ENCODE peak calls at places on chromosomes 7 and 10, in seven cellular contexts. One of them, this sample, is unnamed.

GRCh38 chr7:116674508-116675173 is 2.6 kb downstream of the MET start:
- DNase-seq in gastrocnemius medialis: no peak
- DNase-seq in epithelial cell of esophagus: peak
- DNase-seq in WERI-Rb-1: no peak
- DNase-seq in tibial nerve: no peak
- DNase-seq in breast epithelium: no peak
- DNase-seq in cardiac fibroblast: no peak
- DNase-seq in this sample: peak

GRCh38 chr7:26653966-26654365 is 210.4 kb downstream of the SKAP2 start:
- DNase-seq in cardiac fibroblast: no peak
- DNase-seq in tibial nerve: no peak
- DNase-seq in gastrocnemius medialis: no peak
- DNase-seq in WERI-Rb-1: no peak
- DNase-seq in breast epithelium: no peak
- DNase-seq in epithelial cell of esophagus: no peak
- DNase-seq in this sample: no peak

GRCh38 chr7:101701153-101701794 is 72.2 kb upstream of the MYL10 start:
- DNase-seq in tibial nerve: no peak
- DNase-seq in breast epithelium: no peak
- DNase-seq in epithelial cell of esophagus: no peak
- DNase-seq in gastrocnemius medialis: no peak
- DNase-seq in cardiac fibroblast: no peak
- DNase-seq in WERI-Rb-1: no peak
- DNase-seq in this sample: no peak

GRCh38 chr10:102727037-102727818 is 12.8 kb downstream of the SFXN2 start:
- DNase-seq in cardiac fibroblast: no peak
- DNase-seq in gastrocnemius medialis: no peak
- DNase-seq in breast epithelium: no peak
- DNase-seq in WERI-Rb-1: no peak
- DNase-seq in tibial nerve: no peak
- DNase-seq in epithelial cell of esophagus: peak
- DNase-seq in this sample: no peak

GRCh38 chr10:77111611-77112550 is 525.7 kb downstream of the KCNMA1 start:
- DNase-seq in WERI-Rb-1: peak
- DNase-seq in tibial nerve: no peak
- DNase-seq in breast epithelium: no peak
- DNase-seq in epithelial cell of esophagus: peak
- DNase-seq in gastrocnemius medialis: no peak
- DNase-seq in cardiac fibroblast: peak
- DNase-seq in this sample: peak

GRCh38 chr7:158705234-158705890 is 758 bp upstream of the NCAPG2 start:
- DNase-seq in breast epithelium: no peak
- DNase-seq in cardiac fibroblast: peak
- DNase-seq in tibial nerve: no peak
- DNase-seq in epithelial cell of esophagus: no peak
- DNase-seq in gastrocnemius medialis: no peak
- DNase-seq in WERI-Rb-1: no peak
- DNase-seq in this sample: peak

GRCh38 chr10:19889279-19889678 is 73.0 kb downstream of the PLXDC2 start:
- DNase-seq in gastrocnemius medialis: no peak
- DNase-seq in tibial nerve: no peak
- DNase-seq in breast epithelium: no peak
- DNase-seq in cardiac fibroblast: no peak
- DNase-seq in epithelial cell of esophagus: no peak
- DNase-seq in WERI-Rb-1: no peak
- DNase-seq in this sample: no peak

GRCh38 chr10:65235846-65236245 is 1690.0 kb upstream of the LRRTM3 start:
- DNase-seq in epithelial cell of esophagus: no peak
- DNase-seq in breast epithelium: no peak
- DNase-seq in tibial nerve: no peak
- DNase-seq in WERI-Rb-1: no peak
- DNase-seq in gastrocnemius medialis: no peak
- DNase-seq in cardiac fibroblast: no peak
- DNase-seq in this sample: no peak

GRCh38 chr7:115679976-115680375 is 350.6 kb downstream of the TFEC start:
- DNase-seq in tibial nerve: no peak
- DNase-seq in WERI-Rb-1: peak
- DNase-seq in gastrocnemius medialis: no peak
- DNase-seq in epithelial cell of esophagus: peak
- DNase-seq in breast epithelium: no peak
- DNase-seq in cardiac fibroblast: peak
- DNase-seq in this sample: peak

GRCh38 chr7:37097276-37097675 is 351.4 kb downstream of the ELMO1 start:
- DNase-seq in tibial nerve: no peak
- DNase-seq in epithelial cell of esophagus: no peak
- DNase-seq in gastrocnemius medialis: no peak
- DNase-seq in WERI-Rb-1: no peak
- DNase-seq in cardiac fibroblast: no peak
- DNase-seq in breast epithelium: no peak
- DNase-seq in this sample: no peak

GRCh38 chr7:66474441-66474840 is 154.2 kb upstream of the KCTD7 start:
- DNase-seq in gastrocnemius medialis: no peak
- DNase-seq in breast epithelium: no peak
- DNase-seq in WERI-Rb-1: no peak
- DNase-seq in epithelial cell of esophagus: no peak
- DNase-seq in tibial nerve: no peak
- DNase-seq in cardiac fibroblast: no peak
- DNase-seq in this sample: no peak

GRCh38 chr7:29919790-29920189 is 69.8 kb downstream of the SCRN1 start:
- DNase-seq in tibial nerve: no peak
- DNase-seq in WERI-Rb-1: no peak
- DNase-seq in epithelial cell of esophagus: no peak
- DNase-seq in gastrocnemius medialis: no peak
- DNase-seq in cardiac fibroblast: no peak
- DNase-seq in breast epithelium: no peak
- DNase-seq in this sample: no peak

GRCh38 chr7:7770228-7770627 is 51.8 kb upstream of the RPA3 start:
- DNase-seq in epithelial cell of esophagus: no peak
- DNase-seq in breast epithelium: no peak
- DNase-seq in WERI-Rb-1: no peak
- DNase-seq in cardiac fibroblast: peak
- DNase-seq in gastrocnemius medialis: no peak
- DNase-seq in tibial nerve: no peak
- DNase-seq in this sample: no peak

GRCh38 chr7:30880941-30881340 is 30.7 kb upstream of the AQP1 start:
- DNase-seq in breast epithelium: no peak
- DNase-seq in gastrocnemius medialis: no peak
- DNase-seq in cardiac fibroblast: no peak
- DNase-seq in WERI-Rb-1: peak
- DNase-seq in tibial nerve: no peak
- DNase-seq in epithelial cell of esophagus: no peak
- DNase-seq in this sample: no peak

GRCh38 chr10:73771722-73772279 is 10.0 kb upstream of the CHCHD1 start:
- DNase-seq in gastrocnemius medialis: peak
- DNase-seq in WERI-Rb-1: peak
- DNase-seq in cardiac fibroblast: peak
- DNase-seq in epithelial cell of esophagus: peak
- DNase-seq in breast epithelium: no peak
- DNase-seq in tibial nerve: peak
- DNase-seq in this sample: peak

GRCh38 chr7:33192695-33193291 is 63.4 kb downstream of the BBS9 start:
- DNase-seq in cardiac fibroblast: no peak
- DNase-seq in epithelial cell of esophagus: no peak
- DNase-seq in tibial nerve: no peak
- DNase-seq in WERI-Rb-1: no peak
- DNase-seq in breast epithelium: no peak
- DNase-seq in gastrocnemius medialis: no peak
- DNase-seq in this sample: peak

GRCh38 chr7:25726682-25727357 is 425.2 kb upstream of the NFE2L3 start:
- DNase-seq in cardiac fibroblast: no peak
- DNase-seq in breast epithelium: no peak
- DNase-seq in WERI-Rb-1: peak
- DNase-seq in epithelial cell of esophagus: peak
- DNase-seq in tibial nerve: no peak
- DNase-seq in gastrocnemius medialis: no peak
- DNase-seq in this sample: no peak

GRCh38 chr7:133629696-133630095 is 376.8 kb downstream of the EXOC4 start:
- DNase-seq in epithelial cell of esophagus: no peak
- DNase-seq in tibial nerve: no peak
- DNase-seq in WERI-Rb-1: no peak
- DNase-seq in cardiac fibroblast: no peak
- DNase-seq in gastrocnemius medialis: no peak
- DNase-seq in breast epithelium: no peak
- DNase-seq in this sample: peak

GRCh38 chr10:83367036-83367435 is 772.3 kb upstream of the GHITM start:
- DNase-seq in breast epithelium: no peak
- DNase-seq in WERI-Rb-1: no peak
- DNase-seq in tibial nerve: no peak
- DNase-seq in cardiac fibroblast: no peak
- DNase-seq in epithelial cell of esophagus: no peak
- DNase-seq in gastrocnemius medialis: no peak
- DNase-seq in this sample: no peak

GRCh38 chr10:62019685-62020361 is 118.3 kb downstream of the ARID5B start:
- DNase-seq in epithelial cell of esophagus: peak
- DNase-seq in cardiac fibroblast: peak
- DNase-seq in WERI-Rb-1: no peak
- DNase-seq in tibial nerve: no peak
- DNase-seq in gastrocnemius medialis: no peak
- DNase-seq in breast epithelium: no peak
- DNase-seq in this sample: no peak

GRCh38 chr7:90834771-90835170 is 238.7 kb downstream of the CDK14 start:
- DNase-seq in breast epithelium: no peak
- DNase-seq in epithelial cell of esophagus: no peak
- DNase-seq in gastrocnemius medialis: no peak
- DNase-seq in tibial nerve: no peak
- DNase-seq in WERI-Rb-1: peak
- DNase-seq in cardiac fibroblast: no peak
- DNase-seq in this sample: no peak

GRCh38 chr7:106604303-106604918 is 56.5 kb downstream of the CCDC71L start:
- DNase-seq in epithelial cell of esophagus: peak
- DNase-seq in gastrocnemius medialis: no peak
- DNase-seq in WERI-Rb-1: no peak
- DNase-seq in breast epithelium: no peak
- DNase-seq in cardiac fibroblast: no peak
- DNase-seq in tibial nerve: no peak
- DNase-seq in this sample: no peak

GRCh38 chr10:126839094-126839761 is 66.0 kb upstream of the DOCK1 start:
- DNase-seq in breast epithelium: no peak
- DNase-seq in cardiac fibroblast: no peak
- DNase-seq in WERI-Rb-1: no peak
- DNase-seq in gastrocnemius medialis: no peak
- DNase-seq in tibial nerve: no peak
- DNase-seq in epithelial cell of esophagus: no peak
- DNase-seq in this sample: no peak

GRCh38 chr7:130356760-130357611 is 12.4 kb downstream of the CPA5 start:
- DNase-seq in WERI-Rb-1: no peak
- DNase-seq in epithelial cell of esophagus: peak
- DNase-seq in cardiac fibroblast: peak
- DNase-seq in tibial nerve: peak
- DNase-seq in gastrocnemius medialis: peak
- DNase-seq in breast epithelium: peak
- DNase-seq in this sample: peak

GRCh38 chr7:19284136-19284535 is 138.9 kb upstream of the FERD3L start:
- DNase-seq in WERI-Rb-1: no peak
- DNase-seq in cardiac fibroblast: no peak
- DNase-seq in epithelial cell of esophagus: no peak
- DNase-seq in breast epithelium: no peak
- DNase-seq in gastrocnemius medialis: no peak
- DNase-seq in tibial nerve: no peak
- DNase-seq in this sample: no peak

GRCh38 chr7:95471076-95471475 is 14.7 kb upstream of the ASB4 start:
- DNase-seq in breast epithelium: no peak
- DNase-seq in tibial nerve: no peak
- DNase-seq in cardiac fibroblast: no peak
- DNase-seq in epithelial cell of esophagus: no peak
- DNase-seq in WERI-Rb-1: no peak
- DNase-seq in gastrocnemius medialis: no peak
- DNase-seq in this sample: no peak

GRCh38 chr10:89165923-89166322 is 41.2 kb downstream of the CH25H start:
- DNase-seq in cardiac fibroblast: no peak
- DNase-seq in breast epithelium: no peak
- DNase-seq in epithelial cell of esophagus: peak
- DNase-seq in gastrocnemius medialis: no peak
- DNase-seq in tibial nerve: no peak
- DNase-seq in WERI-Rb-1: no peak
- DNase-seq in this sample: peak

GRCh38 chr10:57320416-57320815 is 947.3 kb downstream of the IPMK start:
- DNase-seq in epithelial cell of esophagus: no peak
- DNase-seq in breast epithelium: no peak
- DNase-seq in tibial nerve: no peak
- DNase-seq in WERI-Rb-1: no peak
- DNase-seq in cardiac fibroblast: no peak
- DNase-seq in gastrocnemius medialis: no peak
- DNase-seq in this sample: no peak

GRCh38 chr7:139602143-139602722 is 78.7 kb downstream of the CLEC2L start:
- DNase-seq in tibial nerve: no peak
- DNase-seq in cardiac fibroblast: peak
- DNase-seq in epithelial cell of esophagus: peak
- DNase-seq in gastrocnemius medialis: no peak
- DNase-seq in breast epithelium: no peak
- DNase-seq in WERI-Rb-1: no peak
- DNase-seq in this sample: peak

GRCh38 chr7:7177044-7177517 is 5.3 kb upstream of the C1GALT1 start:
- DNase-seq in breast epithelium: no peak
- DNase-seq in epithelial cell of esophagus: peak
- DNase-seq in gastrocnemius medialis: no peak
- DNase-seq in WERI-Rb-1: no peak
- DNase-seq in tibial nerve: no peak
- DNase-seq in cardiac fibroblast: peak
- DNase-seq in this sample: peak

GRCh38 chr10:117216611-117217195 is 19.4 kb downstream of the KCNK18 start:
- DNase-seq in epithelial cell of esophagus: peak
- DNase-seq in WERI-Rb-1: peak
- DNase-seq in gastrocnemius medialis: peak
- DNase-seq in breast epithelium: peak
- DNase-seq in tibial nerve: peak
- DNase-seq in cardiac fibroblast: peak
- DNase-seq in this sample: peak
- H3K4me3 ChIP-seq in epithelial cell of esophagus: peak
- H3K4me3 ChIP-seq in WERI-Rb-1: peak
- H3K4me3 ChIP-seq in gastrocnemius medialis: peak
- H3K4me3 ChIP-seq in breast epithelium: peak
- H3K4me3 ChIP-seq in tibial nerve: peak
- H3K4me3 ChIP-seq in cardiac fibroblast: peak
- H3K4me3 ChIP-seq in this sample: peak

GRCh38 chr10:16828114-16828568 is 10.9 kb upstream of the RSU1 start:
- DNase-seq in cardiac fibroblast: peak
- DNase-seq in epithelial cell of esophagus: peak
- DNase-seq in WERI-Rb-1: peak
- DNase-seq in tibial nerve: peak
- DNase-seq in breast epithelium: no peak
- DNase-seq in gastrocnemius medialis: no peak
- DNase-seq in this sample: peak
- TF ChIP-seq CTCF in cardiac fibroblast: peak
- TF ChIP-seq CTCF in epithelial cell of esophagus: peak
- TF ChIP-seq CTCF in WERI-Rb-1: peak
- TF ChIP-seq CTCF in tibial nerve: peak
- TF ChIP-seq CTCF in breast epithelium: peak
- TF ChIP-seq CTCF in gastrocnemius medialis: peak
- TF ChIP-seq CTCF in this sample: peak

GRCh38 chr10:43708256-43708655 is 59.6 kb upstream of the ZNF32 start:
- DNase-seq in breast epithelium: no peak
- DNase-seq in WERI-Rb-1: no peak
- DNase-seq in cardiac fibroblast: no peak
- DNase-seq in tibial nerve: no peak
- DNase-seq in epithelial cell of esophagus: no peak
- DNase-seq in gastrocnemius medialis: no peak
- DNase-seq in this sample: no peak
- H3K4me3 ChIP-seq in breast epithelium: no peak
- H3K4me3 ChIP-seq in WERI-Rb-1: no peak
- H3K4me3 ChIP-seq in cardiac fibroblast: no peak
- H3K4me3 ChIP-seq in tibial nerve: no peak
- H3K4me3 ChIP-seq in epithelial cell of esophagus: no peak
- H3K4me3 ChIP-seq in gastrocnemius medialis: no peak
- H3K4me3 ChIP-seq in this sample: no peak

GRCh38 chr7:92404170-92404614 is 43.1 kb upstream of the GATAD1 start:
- DNase-seq in tibial nerve: no peak
- DNase-seq in epithelial cell of esophagus: no peak
- DNase-seq in breast epithelium: no peak
- DNase-seq in gastrocnemius medialis: no peak
- DNase-seq in WERI-Rb-1: no peak
- DNase-seq in cardiac fibroblast: peak
- DNase-seq in this sample: no peak
- TF ChIP-seq CTCF in tibial nerve: no peak
- TF ChIP-seq CTCF in epithelial cell of esophagus: no peak
- TF ChIP-seq CTCF in breast epithelium: no peak
- TF ChIP-seq CTCF in gastrocnemius medialis: no peak
- TF ChIP-seq CTCF in WERI-Rb-1: no peak
- TF ChIP-seq CTCF in cardiac fibroblast: no peak
- TF ChIP-seq CTCF in this sample: no peak